ENCODE peak calls at places on chromosomes 7 and 10, in ten cellular contexts. T is Peyer's patch; N is pancreas; Y is SJCRH30; B is A549; E is colonic mucosa; C is psoas muscle; K is esophagus squamous epithelium; M is endothelial cell of umbilical vein; D is CD4-positive, alpha-beta memory T cell. I is an unnamed sample. For H3K4me1, the result is how much of the 10 kb centered on the place peaks cover.

GRCh38 chr10:8794860-8795259 is 740.4 kb downstream of the GATA3 start:
- DNase-seq in T (no peak), N (no peak), Y (no peak), B (no peak), E (no peak), C (no peak), K (no peak), M (no peak), D (no peak), I (no peak)

GRCh38 chr7:101739757-101740398 is 77.5 kb upstream of the CUX1 start:
- DNase-seq in T (no peak), N (peak), Y (no peak), B (no peak), E (peak), C (no peak), K (no peak), M (peak), D (no peak), I (no peak)

GRCh38 chr10:72081772-72082590 is 6.4 kb downstream of the SPOCK2 start:
- DNase-seq in T (peak), N (no peak), Y (no peak), B (peak), E (peak), C (peak), K (no peak), M (no peak), D (no peak), I (peak)

GRCh38 chr10:24762161-24762924 is 38.7 kb upstream of the ARHGAP21 start:
- DNase-seq in T (no peak), N (no peak), Y (no peak), B (no peak), E (no peak), C (no peak), K (no peak), M (peak), D (no peak), I (no peak)

GRCh38 chr7:44380831-44381493 is 55.6 kb upstream of the CAMK2B start:
- DNase-seq in T (no peak), N (no peak), Y (no peak), B (no peak), E (no peak), C (no peak), K (no peak), M (no peak), D (no peak), I (no peak)

GRCh38 chr7:3575753-3576531 is 274.9 kb downstream of the SDK1 start:
- DNase-seq in T (peak), N (no peak), Y (no peak), B (no peak), E (peak), C (no peak), K (no peak), M (no peak), D (no peak), I (no peak)

GRCh38 chr10:132395704-132396494 is 1.1 kb upstream of the PWWP2B start:
- DNase-seq in T (peak), N (peak), Y (no peak), B (peak), E (peak), C (peak), K (no peak), M (peak), D (no peak), I (peak)

GRCh38 chr10:125004571-125005311 is 62.8 kb downstream of the ZRANB1 start:
- DNase-seq in T (peak), N (no peak), Y (no peak), B (no peak), E (no peak), C (no peak), K (no peak), M (no peak), D (no peak), I (no peak)

GRCh38 chr10:88979153-88979562 is 11.4 kb upstream of the FAS start:
- DNase-seq in T (no peak), N (no peak), Y (peak), B (no peak), E (no peak), C (peak), K (no peak), M (no peak), D (no peak), I (peak)

GRCh38 chr7:49980414-49980813 is 112.6 kb downstream of the ZPBP start:
- DNase-seq in T (no peak), N (no peak), Y (no peak), B (no peak), E (no peak), C (no peak), K (no peak), M (no peak), D (no peak), I (no peak)

GRCh38 chr7:90955641-90956207 is 308.5 kb upstream of the FZD1 start:
- DNase-seq in T (no peak), N (no peak), Y (no peak), B (no peak), E (no peak), C (no peak), K (no peak), M (no peak), D (no peak), I (no peak)

GRCh38 chr10:85618841-85619240 is 747.8 kb downstream of the GRID1 start:
- DNase-seq in T (no peak), N (no peak), Y (no peak), B (no peak), E (no peak), C (no peak), K (no peak), M (no peak), D (no peak), I (no peak)

GRCh38 chr10:121774813-121775212 is 153.0 kb downstream of the ATE1 start:
- DNase-seq in T (no peak), N (no peak), Y (no peak), B (no peak), E (no peak), C (no peak), K (no peak), M (no peak), D (no peak), I (no peak)

GRCh38 chr7:120043250-120043649 is 229.7 kb upstream of the KCND2 start:
- DNase-seq in T (no peak), N (no peak), Y (no peak), B (no peak), E (no peak), C (no peak), K (no peak), M (no peak), D (no peak), I (no peak)

GRCh38 chr10:117663750-117664149 is 121.2 kb downstream of the EMX2 start:
- DNase-seq in T (no peak), N (no peak), Y (no peak), B (peak), E (no peak), C (no peak), K (no peak), M (no peak), D (no peak), I (no peak)

GRCh38 chr10:17026686-17027485 is 102.7 kb downstream of the CUBN start:
- DNase-seq in T (no peak), N (no peak), Y (no peak), B (no peak), E (no peak), C (no peak), K (no peak), M (peak), D (peak), I (no peak)

GRCh38 chr7:129857313-129857712 is 95.4 kb downstream of the UBE2H start:
- DNase-seq in T (no peak), N (no peak), Y (no peak), B (no peak), E (no peak), C (no peak), K (no peak), M (no peak), D (no peak), I (no peak)

GRCh38 chr10:103667390-103667789 is 173.9 kb downstream of the NEURL1 start:
- DNase-seq in T (no peak), N (no peak), Y (no peak), B (no peak), E (no peak), C (no peak), K (no peak), M (no peak), D (no peak), I (peak)

GRCh38 chr10:103671126-103671525 is 177.6 kb downstream of the NEURL1 start:
- DNase-seq in T (no peak), N (no peak), Y (no peak), B (no peak), E (no peak), C (no peak), K (no peak), M (no peak), D (no peak), I (no peak)

GRCh38 chr10:103669944-103670343 is 176.4 kb downstream of the NEURL1 start:
- DNase-seq in T (no peak), N (no peak), Y (no peak), B (no peak), E (no peak), C (no peak), K (no peak), M (no peak), D (no peak), I (no peak)

GRCh38 chr10:103668351-103669242 is 175.1 kb downstream of the NEURL1 start:
- DNase-seq in T (peak), N (no peak), Y (no peak), B (no peak), E (peak), C (peak), K (no peak), M (peak), D (no peak), I (peak)

DNA sequence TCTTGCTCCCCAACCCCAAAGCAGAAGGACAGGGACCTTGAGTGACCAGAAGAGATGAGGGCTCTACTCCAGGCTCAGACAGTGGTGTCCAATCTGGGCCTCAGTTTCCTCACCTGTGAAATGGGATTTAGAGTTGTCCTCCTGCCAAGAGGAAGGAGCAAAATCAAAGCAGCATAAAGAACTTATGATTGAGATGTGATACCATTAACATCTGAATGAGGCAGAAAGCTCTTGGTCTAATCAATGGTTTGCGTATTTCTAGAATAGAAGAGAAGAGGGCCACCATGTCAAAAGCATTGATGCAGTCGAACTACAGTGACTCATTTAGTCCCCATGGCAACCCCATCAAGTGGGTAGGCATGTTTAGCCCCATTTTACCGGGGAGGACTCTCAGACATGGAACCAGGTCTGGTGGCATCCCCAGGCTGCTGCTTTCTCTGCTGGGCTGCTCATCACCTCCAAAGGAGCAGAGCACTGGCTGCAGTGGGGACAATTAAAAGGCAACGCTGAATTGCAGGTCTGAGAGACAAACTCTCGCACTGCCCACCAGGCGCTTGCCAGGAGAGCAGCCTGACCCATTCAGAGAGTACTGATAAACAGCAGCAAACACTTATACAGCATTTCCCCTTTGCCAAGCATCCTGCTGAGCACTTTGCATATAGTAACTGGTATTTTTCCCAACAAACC is 175.9 kb downstream of the NEURL1 start:
- DNase-seq in T (no peak), N (no peak), Y (no peak), B (no peak), E (no peak), C (no peak), K (no peak), M (no peak), D (no peak), I (no peak)
- H3K4me1 ChIP-seq in T (under half), N (under half), Y (under half), B (under half), E (under half), C (under half), K (under half), M (under half), D (under half), I (under half)

GRCh38 chr10:95430231-95430951 is 130.8 kb downstream of the SORBS1 start:
- DNase-seq in T (peak), N (peak), Y (peak), B (peak), E (peak), C (no peak), K (no peak), M (peak), D (peak), I (no peak)

GRCh38 chr10:95428702-95429101 is 132.5 kb downstream of the SORBS1 start:
- DNase-seq in T (no peak), N (no peak), Y (no peak), B (no peak), E (no peak), C (no peak), K (no peak), M (no peak), D (no peak), I (peak)

GRCh38 chr10:95434583-95434982 is 126.6 kb downstream of the SORBS1 start:
- DNase-seq in T (no peak), N (no peak), Y (no peak), B (no peak), E (no peak), C (no peak), K (no peak), M (peak), D (no peak), I (no peak)

GRCh38 chr10:95429639-95430038 is 131.5 kb downstream of the SORBS1 start:
- DNase-seq in T (peak), N (no peak), Y (no peak), B (no peak), E (no peak), C (no peak), K (no peak), M (no peak), D (no peak), I (no peak)

DNA sequence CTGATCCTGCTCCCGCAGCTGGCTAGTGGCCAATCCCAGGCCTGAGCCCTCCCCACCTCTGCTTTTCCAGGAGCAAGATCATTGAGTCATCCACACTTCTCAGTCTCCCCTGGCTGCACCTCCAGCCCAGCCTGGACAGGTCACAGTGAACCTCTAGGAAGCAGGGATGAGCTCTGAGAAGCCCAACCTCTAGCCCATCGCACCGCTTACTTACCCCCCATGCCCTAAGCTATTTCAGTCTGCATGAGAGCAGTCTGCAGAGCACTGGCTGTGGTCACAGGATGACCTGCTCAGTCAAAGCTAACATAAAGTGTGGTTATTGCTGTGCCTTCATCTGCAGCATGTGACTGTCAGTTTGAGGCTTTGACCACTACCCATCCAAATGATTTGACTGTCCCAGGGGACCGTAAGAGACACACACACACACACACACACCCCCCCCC is 129.2 kb downstream of the SORBS1 start:
- DNase-seq in T (no peak), N (peak), Y (no peak), B (no peak), E (no peak), C (no peak), K (no peak), M (no peak), D (no peak), I (no peak)
- H3K27ac ChIP-seq in T (no peak), N (no peak), Y (no peak), B (no peak), E (no peak), C (peak), K (no peak), M (no peak), D (no peak), I (peak)

DNA sequence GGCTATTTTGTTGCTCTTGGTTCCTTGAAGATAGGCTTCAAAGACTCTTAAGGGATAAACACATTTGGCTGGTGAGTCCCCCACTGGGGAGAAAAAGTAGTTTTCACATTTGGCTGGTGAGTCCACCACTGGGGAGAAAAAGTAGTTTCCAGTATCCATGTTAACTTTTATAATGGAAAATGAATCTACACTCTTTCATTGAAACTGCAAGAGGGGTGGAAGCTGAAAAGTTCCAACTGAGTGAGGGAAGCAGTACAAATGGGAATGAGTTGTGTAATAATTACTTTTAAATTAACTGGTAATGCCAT is 153.9 kb downstream of the MLLT10 start:
- DNase-seq in T (no peak), N (no peak), Y (no peak), B (no peak), E (no peak), C (no peak), K (no peak), M (no peak), D (no peak), I (no peak)
- H3K4me1 ChIP-seq in T (under half), N (under half), Y (under half), B (under half), E (under half), C (under half), K (under half), M (under half), D (under half), I (under half)

DNA sequence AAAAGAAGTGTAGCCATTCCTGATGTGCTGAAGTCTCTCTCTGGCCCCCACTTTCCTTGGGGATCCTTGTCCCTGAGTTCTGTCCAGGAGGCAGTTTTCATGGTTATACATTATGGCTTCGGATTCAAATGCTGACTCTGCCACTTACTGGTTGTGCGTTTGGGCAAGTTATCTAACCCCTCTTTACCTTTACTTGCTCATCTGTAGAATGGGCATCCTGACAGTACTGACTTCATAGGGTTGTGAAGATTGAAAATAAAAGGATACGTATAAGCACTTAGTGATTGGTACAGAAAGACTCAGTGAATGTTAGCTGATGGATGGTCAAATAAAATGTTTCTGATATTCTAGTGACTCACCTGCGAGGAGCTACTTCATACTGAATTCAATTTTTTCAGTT is 65.1 kb downstream of the TACR2 start:
- DNase-seq in T (no peak), N (no peak), Y (no peak), B (no peak), E (no peak), C (no peak), K (no peak), M (no peak), D (no peak), I (no peak)
- H3K27ac ChIP-seq in T (no peak), N (no peak), Y (no peak), B (no peak), E (no peak), C (no peak), K (no peak), M (no peak), D (no peak), I (no peak)

DNA sequence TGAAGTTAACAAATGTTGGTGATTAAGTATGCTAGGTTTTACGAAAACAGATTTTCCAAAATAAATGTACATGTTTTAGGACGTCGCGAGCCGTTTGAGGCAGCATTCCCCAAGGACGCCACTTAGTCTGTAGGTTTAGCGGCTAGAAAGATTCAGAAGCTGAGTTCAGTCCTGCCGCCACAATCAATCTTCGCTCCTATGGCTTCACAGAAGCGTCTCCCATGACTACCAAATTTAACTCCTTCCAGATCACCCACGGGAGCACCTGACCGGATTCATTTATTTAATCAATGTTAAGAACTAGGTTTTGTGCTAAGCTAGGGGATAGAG is 788 bp upstream of the CYP51A1 start:
- DNase-seq in T (peak), N (no peak), Y (peak), B (no peak), E (peak), C (no peak), K (no peak), M (no peak), D (no peak), I (no peak)
- H3K4me1 ChIP-seq in T (under half), N (under half), Y (under half), B (under half), E (under half), C (under half), K (under half), M (under half), D (under half), I (under half)

GRCh38 chr7:47418910-47419309 is 163.0 kb downstream of the TNS3 start:
- DNase-seq in T (no peak), N (no peak), Y (peak), B (no peak), E (no peak), C (no peak), K (no peak), M (no peak), D (no peak), I (no peak)
- H3K27ac ChIP-seq in T (no peak), N (no peak), Y (peak), B (no peak), E (no peak), C (peak), K (no peak), M (no peak), D (no peak), I (no peak)